ENCODE peak calls at places on chromosomes 1 and 21, in six cellular contexts. P is fibroblast of mammary gland, M is right lobe of liver, C is osteocyte, L is fibroblast of pulmonary artery, J is activated B cell treated with CpG ODN at 0.5 μM for 24 hours. A is an unnamed sample.

GRCh38 chr1:243420968-243421675 is 165.3 kb downstream of the SDCCAG8 start:
- DNase-seq in P (no peak), M (no peak), C (no peak), L (peak), J (no peak), A (no peak)

GRCh38 chr1:213444224-213444623 is 393.2 kb downstream of the RPS6KC1 start:
- DNase-seq in P (no peak), M (no peak), C (no peak), L (no peak), J (no peak), A (no peak)

GRCh38 chr1:66764994-66765578 is 12.8 kb downstream of the DYNLT5 start:
- DNase-seq in P (peak), M (peak), C (no peak), L (peak), J (no peak), A (peak)

GRCh38 chr1:162365284-162366041 is 11.2 kb downstream of the SPATA46 start:
- DNase-seq in P (no peak), M (peak), C (no peak), L (no peak), J (no peak), A (no peak)

GRCh38 chr1:36737767-36738166 is 255.1 kb upstream of the CSF3R start:
- DNase-seq in P (no peak), M (no peak), C (no peak), L (no peak), J (no peak), A (no peak)

GRCh38 chr1:13735168-13735930 is 35.4 kb downstream of the PRDM2 start:
- DNase-seq in P (no peak), M (no peak), C (no peak), L (no peak), J (no peak), A (no peak)

GRCh38 chr1:17128361-17128760 is 9.1 kb upstream of the PADI2 start:
- DNase-seq in P (peak), M (no peak), C (no peak), L (peak), J (no peak), A (peak)

GRCh38 chr1:206442101-206442500 is 28.2 kb upstream of the IKBKE start:
- DNase-seq in P (peak), M (no peak), C (no peak), L (no peak), J (no peak), A (peak)

GRCh38 chr1:25902462-25902861 is 3.8 kb downstream of the STMN1 start:
- DNase-seq in P (no peak), M (no peak), C (no peak), L (no peak), J (no peak), A (no peak)

GRCh38 chr1:228367798-228368791 is 38.5 kb downstream of the TRIM11 start:
- DNase-seq in P (no peak), M (no peak), C (no peak), L (no peak), J (no peak), A (no peak)

GRCh38 chr1:51421961-51422360 is 91.6 kb upstream of the TTC39A start:
- DNase-seq in P (peak), M (no peak), C (no peak), L (peak), J (no peak), A (peak)

GRCh38 chr1:3629561-3630160 is 4.8 kb downstream of the TPRG1L start:
- DNase-seq in P (no peak), M (no peak), C (no peak), L (no peak), J (no peak), A (no peak)

GRCh38 chr1:226809785-226810571 is 60.4 kb upstream of the PSEN2 start:
- DNase-seq in P (no peak), M (no peak), C (no peak), L (no peak), J (no peak), A (peak)

GRCh38 chr1:15417365-15417934 is 7.8 kb downstream of the EFHD2 start:
- DNase-seq in P (peak), M (peak), C (no peak), L (peak), J (peak), A (peak)

GRCh38 chr1:93506140-93506539 is 58.2 kb downstream of the FNBP1L start:
- DNase-seq in P (peak), M (no peak), C (no peak), L (no peak), J (no peak), A (no peak)

GRCh38 chr1:154178856-154179811 is 12.8 kb downstream of the TPM3 start:
- DNase-seq in P (peak), M (peak), C (no peak), L (no peak), J (no peak), A (no peak)

GRCh38 chr1:54105080-54105479 is 47.7 kb downstream of the CDCP2 start:
- DNase-seq in P (no peak), M (no peak), C (no peak), L (no peak), J (no peak), A (no peak)

GRCh38 chr1:101088431-101088830 is 62.8 kb upstream of the DPH5 start:
- DNase-seq in P (peak), M (no peak), C (no peak), L (no peak), J (no peak), A (no peak)

GRCh38 chr1:231663211-231663792 is 36.7 kb downstream of the DISC1 start:
- DNase-seq in P (peak), M (no peak), C (no peak), L (peak), J (no peak), A (peak)

GRCh38 chr1:14369526-14370213 is 228.8 kb upstream of the KAZN start:
- DNase-seq in P (peak), M (no peak), C (no peak), L (no peak), J (no peak), A (no peak)

GRCh38 chr1:60298290-60298689 is 224.7 kb upstream of the C1orf87 start:
- DNase-seq in P (no peak), M (no peak), C (no peak), L (no peak), J (no peak), A (no peak)

GRCh38 chr1:205748398-205749093 is 1.4 kb downstream of the NUCKS1 start:
- DNase-seq in P (peak), M (no peak), C (no peak), L (peak), J (no peak), A (peak)

GRCh38 chr1:35726814-35727433 is 8.2 kb upstream of the C1orf216 start:
- DNase-seq in P (peak), M (no peak), C (peak), L (peak), J (peak), A (peak)

DNA sequence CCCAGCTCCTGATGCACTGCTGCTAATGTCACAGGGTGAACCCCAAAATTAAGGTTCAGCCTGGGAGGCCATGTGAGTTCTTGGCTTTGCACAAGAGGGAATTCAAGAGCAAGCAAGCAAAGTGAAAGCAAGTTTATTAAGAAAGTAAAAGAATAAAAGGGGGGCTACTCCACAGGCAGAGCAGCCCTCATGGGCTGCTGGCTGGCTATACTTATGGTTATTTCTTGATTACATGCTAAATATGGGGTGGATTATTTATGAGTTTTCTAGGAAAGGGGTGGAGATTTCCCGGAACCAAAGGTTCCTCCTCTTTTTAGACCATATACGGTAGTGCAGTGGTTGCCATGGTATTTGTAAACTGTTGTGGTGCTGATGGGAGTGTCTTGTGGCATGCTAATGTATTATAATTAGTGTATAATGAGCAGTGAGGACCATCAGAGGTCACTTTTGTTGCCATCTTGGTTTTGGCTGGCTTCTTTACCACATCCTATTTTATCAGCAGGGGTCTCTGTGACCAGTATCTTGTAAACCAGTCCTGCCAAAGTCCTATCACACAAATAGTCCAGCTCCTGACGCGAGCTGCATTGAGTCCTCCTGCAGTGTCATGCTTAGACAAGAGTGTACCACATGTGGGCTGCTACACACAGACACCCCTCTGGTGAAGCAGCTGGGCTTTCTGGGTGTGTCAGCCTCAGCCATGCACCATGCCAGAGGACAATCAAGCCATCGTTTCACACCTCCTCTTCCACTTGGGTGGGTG is 46.4 kb upstream of the CSF1 start:
- DNase-seq in P (peak), M (peak), C (no peak), L (peak), J (no peak), A (peak)
- TF ChIP-seq CTCF in P (no peak), M (no peak), C (no peak), L (no peak), J (no peak), A (no peak)

DNA sequence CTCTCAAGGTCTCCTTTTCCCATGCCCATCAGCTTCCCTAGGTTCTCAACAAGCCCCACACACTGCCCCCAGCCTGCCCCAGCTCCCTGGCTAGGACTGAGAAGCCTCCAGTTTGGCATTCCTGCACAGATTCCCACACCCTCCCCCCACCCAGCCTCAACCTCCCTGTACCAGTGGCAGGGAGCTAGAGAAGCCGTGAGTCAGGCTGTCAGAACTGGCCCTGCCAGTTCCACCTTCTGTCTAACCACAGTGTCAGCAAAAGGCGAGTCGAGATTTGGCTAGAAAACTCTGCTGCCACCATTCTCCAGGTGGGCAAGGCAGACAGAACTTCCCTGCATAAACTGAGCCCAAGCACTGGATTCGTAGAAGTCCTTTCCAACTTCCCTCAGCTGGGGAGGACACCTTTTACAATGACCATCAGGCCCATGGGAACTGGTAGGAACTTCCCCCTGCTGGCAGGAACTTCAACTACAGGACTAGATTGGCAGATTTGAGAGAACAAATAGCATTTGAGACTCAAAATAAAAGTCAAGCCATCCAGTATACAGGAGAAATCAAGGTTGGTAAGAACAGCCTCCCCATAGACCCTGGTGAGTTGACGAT is 31.0 kb downstream of the TNNT2 start:
- DNase-seq in P (peak), M (no peak), C (no peak), L (peak), J (no peak), A (peak)
- TF ChIP-seq CTCF in P (peak), M (peak), C (peak), L (peak), J (no peak), A (peak)

DNA sequence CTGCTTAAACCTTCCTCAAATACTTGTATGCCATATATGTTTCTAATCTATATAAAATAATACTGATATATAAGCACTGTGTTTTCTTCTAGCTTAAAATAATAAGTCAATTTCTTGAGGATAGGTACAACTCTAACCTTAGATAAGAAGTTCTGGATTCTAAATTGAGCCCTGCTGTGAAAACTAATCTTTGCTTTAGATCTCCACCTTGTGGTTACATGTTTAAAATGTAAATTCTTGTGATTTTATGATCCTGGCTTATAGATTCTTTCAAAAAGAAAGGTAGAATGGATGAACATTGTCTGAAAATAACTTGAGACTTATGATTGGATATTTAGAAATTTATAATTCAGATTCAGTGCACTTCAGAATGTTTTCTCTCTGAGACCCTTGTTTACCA is 38.9 kb upstream of the HMCN1 start:
- DNase-seq in P (peak), M (no peak), C (no peak), L (no peak), J (no peak), A (no peak)
- TF ChIP-seq CTCF in P (peak), M (peak), C (peak), L (no peak), J (no peak), A (peak)

GRCh38 chr1:78884685-78885452 is 121.7 kb downstream of the ADGRL4 start:
- DNase-seq in P (peak), M (no peak), C (no peak), L (peak), J (no peak), A (peak)
- TF ChIP-seq CTCF in P (no peak), M (no peak), C (no peak), L (no peak), J (no peak), A (no peak)

GRCh38 chr1:109718495-109718894 is 6.4 kb downstream of the GSTM5 start:
- DNase-seq in P (peak), M (no peak), C (no peak), L (no peak), J (no peak), A (no peak)
- TF ChIP-seq CTCF in P (no peak), M (peak), C (no peak), L (no peak), J (no peak), A (no peak)

GRCh38 chr1:47438321-47439150 is 692 bp downstream of the FOXD2 start:
- DNase-seq in P (no peak), M (no peak), C (no peak), L (no peak), J (peak), A (no peak)
- TF ChIP-seq CTCF in P (no peak), M (no peak), C (no peak), L (no peak), J (no peak), A (no peak)

GRCh38 chr1:224828691-224829090 is 100.8 kb upstream of the DNAH14 start:
- DNase-seq in P (peak), M (no peak), C (no peak), L (no peak), J (no peak), A (peak)

GRCh38 chr1:224819861-224820260 is 109.6 kb upstream of the DNAH14 start:
- DNase-seq in P (no peak), M (no peak), C (no peak), L (no peak), J (no peak), A (no peak)

GRCh38 chr1:224820341-224820740 is 109.1 kb upstream of the DNAH14 start:
- DNase-seq in P (no peak), M (no peak), C (no peak), L (no peak), J (no peak), A (no peak)

GRCh38 chr1:224831501-224831900 is 98.0 kb upstream of the DNAH14 start:
- DNase-seq in P (peak), M (no peak), C (no peak), L (no peak), J (no peak), A (no peak)

DNA sequence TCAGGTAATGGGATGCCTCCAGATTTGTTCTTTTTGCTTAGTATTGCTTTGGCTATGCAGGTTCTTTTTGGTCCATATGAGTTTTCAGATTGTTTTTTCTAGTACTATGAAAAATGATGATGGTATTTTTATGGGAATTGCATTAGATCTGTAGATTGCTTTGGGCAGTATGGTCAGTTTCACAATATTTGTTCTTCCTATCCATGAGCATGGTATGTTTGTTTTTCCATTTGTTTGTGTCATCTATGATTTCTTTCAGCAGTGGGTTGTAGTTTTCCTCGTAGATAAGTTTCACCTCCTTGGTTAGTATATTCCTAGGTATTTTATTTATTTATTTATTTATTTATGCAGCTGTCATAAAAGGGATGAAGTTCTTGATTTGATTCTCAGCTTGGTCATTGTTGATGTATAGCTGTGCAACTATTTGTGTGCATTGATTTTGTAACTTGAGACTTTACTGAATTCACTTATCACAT is 103.9 kb upstream of the DNAH14 start:
- DNase-seq in P (no peak), M (no peak), C (no peak), L (no peak), J (no peak), A (no peak)
- TF ChIP-seq CTCF in P (no peak), M (no peak), C (no peak), L (no peak), J (no peak), A (no peak)

DNA sequence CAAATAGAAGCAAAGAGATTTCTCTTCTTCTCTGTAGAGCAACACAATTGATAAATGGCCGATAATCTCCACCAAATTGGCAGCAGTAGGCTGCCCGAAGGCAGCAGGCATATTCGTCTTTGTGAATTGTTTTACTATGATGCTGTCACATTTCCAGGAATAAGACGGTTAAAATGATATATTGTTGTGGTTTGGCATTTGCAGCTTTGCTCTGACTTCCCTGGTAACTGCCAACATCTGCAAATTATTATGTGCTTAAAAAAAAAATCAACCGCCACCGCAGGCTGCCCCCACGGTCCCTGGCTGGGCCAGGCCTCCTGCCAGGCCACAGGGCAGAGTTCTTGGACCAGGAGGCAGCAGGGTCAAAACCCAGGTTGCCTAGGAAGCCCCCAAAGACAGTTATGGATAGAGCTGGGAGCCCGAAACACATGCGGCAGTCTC is 179.3 kb downstream of the ETS2 start:
- DNase-seq in P (peak), M (no peak), C (no peak), L (peak), J (no peak), A (peak)
- TF ChIP-seq CTCF in P (no peak), M (no peak), C (no peak), L (no peak), J (no peak), A (no peak)

GRCh38 chr1:203327684-203328457 is 22.6 kb downstream of the BTG2 start:
- DNase-seq in P (peak), M (peak), C (no peak), L (peak), J (no peak), A (peak)
- TF ChIP-seq CTCF in P (peak), M (peak), C (peak), L (peak), J (no peak), A (peak)

A was measured in astrocyte of the spinal cord.